ENCODE peak calls at places on chromosomes 5 and 9, in four cellular contexts. S is HCT116, I is pancreas, Z is uterus. Y is an unnamed sample.
A peak's percentile ranks its signal among the peaks of the same experiment; 100 is the strongest.

GRCh38 chr5:1268666-1269065 is 26.2 kb downstream of the TERT start:
- DNase-seq in Z (no peak), I (no peak), S (no peak), Y (no peak)

GRCh38 chr5:2864515-2864914 is 113.0 kb upstream of the IRX2 start:
- DNase-seq in Z (no peak), I (no peak), S (no peak), Y (peak; percentile 30)

GRCh38 chr5:79829260-79829659 is 139.6 kb downstream of the CMYA5 start:
- DNase-seq in I (no peak), Z (no peak), S (no peak), Y (no peak)

GRCh38 chr9:99876190-99876589 is 30.3 kb upstream of the STX17 start:
- DNase-seq in I (no peak), S (no peak), Z (no peak), Y (no peak)

GRCh38 chr5:172766287-172767104 is 4.5 kb downstream of the DUSP1 start:
- DNase-seq in I (peak; percentile 80), Z (peak; percentile 85), S (no peak), Y (no peak)

GRCh38 chr5:144697847-144698262 is 527.2 kb downstream of the KCTD16 start:
- DNase-seq in S (no peak), Z (no peak), I (no peak), Y (no peak)

GRCh38 chr9:69151506-69151905 is 22.6 kb upstream of the TJP2 start:
- DNase-seq in I (no peak), S (no peak), Z (no peak), Y (no peak)

GRCh38 chr5:181052526-181052927 is 12.5 kb downstream of the BTNL9 start:
- DNase-seq in I (no peak), Z (no peak), S (no peak), Y (no peak)

GRCh38 chr5:180315762-180316212 is 23.9 kb upstream of the MAPK9 start:
- DNase-seq in S (peak; percentile 19), I (peak; percentile 60), Z (peak; percentile 63), Y (peak; percentile 42)

GRCh38 chr5:37722236-37723146 is 117.3 kb downstream of the GDNF start:
- DNase-seq in Z (no peak), I (no peak), S (peak; percentile 40), Y (peak; percentile 79)

GRCh38 chr9:21552244-21552825 is 70.2 kb upstream of the IFNE start:
- DNase-seq in S (no peak), I (no peak), Z (no peak), Y (no peak)

GRCh38 chr5:78659714-78660113 is 11.1 kb upstream of the LHFPL2 start:
- DNase-seq in I (no peak), Z (no peak), S (no peak), Y (peak; percentile 61)

GRCh38 chr9:88952086-88952615 is 39.1 kb upstream of the S1PR3 start:
- DNase-seq in I (no peak), S (no peak), Z (no peak), Y (no peak)

GRCh38 chr5:104370523-104370922 is 807.9 kb upstream of the NUDT12 start:
- DNase-seq in I (no peak), S (no peak), Z (no peak), Y (no peak)

GRCh38 chr5:93583799-93584530 is 943 bp downstream of the NR2F1 start:
- DNase-seq in I (peak; percentile 36), Z (peak; percentile 53), S (no peak), Y (peak; percentile 70)

GRCh38 chr9:104915049-104915448 is 12.9 kb downstream of the ABCA1 start:
- DNase-seq in I (no peak), S (no peak), Z (no peak), Y (no peak)

GRCh38 chr9:104911029-104911607 is 16.8 kb downstream of the ABCA1 start:
- DNase-seq in Z (no peak), I (no peak), S (no peak), Y (no peak)

GRCh38 chr9:104914458-104914857 is 13.5 kb downstream of the ABCA1 start:
- DNase-seq in I (no peak), S (no peak), Z (no peak), Y (no peak)

GRCh38 chr9:104915739-104916138 is 12.2 kb downstream of the ABCA1 start:
- DNase-seq in I (no peak), S (no peak), Z (no peak), Y (no peak)

DNA sequence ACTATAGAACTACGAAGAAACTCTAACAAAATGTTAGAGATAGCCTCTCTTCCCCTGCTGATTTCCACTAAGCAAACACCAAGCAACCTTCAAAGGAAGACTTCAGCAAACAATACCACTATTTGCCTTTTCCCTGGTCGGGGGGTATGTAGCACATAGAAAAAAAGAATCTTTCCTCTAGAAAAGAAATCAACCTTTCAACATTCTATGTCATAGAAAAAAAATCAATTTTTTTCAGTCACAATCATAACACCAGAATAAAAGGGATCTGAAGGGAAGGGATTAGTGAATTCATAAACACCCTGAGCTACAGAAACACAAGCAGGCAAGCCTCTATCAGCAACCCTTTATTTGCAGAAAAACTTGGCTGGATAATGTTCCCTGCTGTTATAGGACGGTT is 15.3 kb downstream of the ABCA1 start:
- DNase-seq in Z (no peak), S (no peak), I (no peak), Y (no peak)
- H3K4me1 ChIP-seq in Z (peaks cover 4% of the 10 kb centered on the region), S (no peaks in the 10 kb centered on the region), I (no peaks in the 10 kb centered on the region), Y (peaks cover 22% of the 10 kb centered on the region)

GRCh38 chr5:26323794-26324193 is 714.6 kb downstream of the CDH9 start:
- DNase-seq in I (no peak), Z (no peak), S (no peak), Y (no peak)
- H3K9me3 ChIP-seq in I (no peaks in the 10 kb centered on the region), Z (no peaks in the 10 kb centered on the region), S (peaks cover 5% of the 10 kb centered on the region), Y (no peaks in the 10 kb centered on the region)

GRCh38 chr9:130913599-130914416 is 17.2 kb upstream of the QRFP start:
- DNase-seq in S (no peak), Z (no peak), I (no peak), Y (no peak)
- H3K27ac ChIP-seq in S (no peak overlapping the region), Z (no peak overlapping the region), I (no peak overlapping the region), Y (no peak overlapping the region)

GRCh38 chr9:107869111-107869510 is 379.5 kb upstream of the KLF4 start:
- DNase-seq in S (no peak), Z (no peak), I (no peak), Y (no peak)

GRCh38 chr9:107867738-107868137 is 378.2 kb upstream of the KLF4 start:
- DNase-seq in Z (no peak), S (no peak), I (no peak), Y (no peak)

GRCh38 chr9:107868166-107868565 is 378.6 kb upstream of the KLF4 start:
- DNase-seq in I (no peak), S (no peak), Z (no peak), Y (no peak)

GRCh38 chr9:107870221-107870620 is 380.7 kb upstream of the KLF4 start:
- DNase-seq in I (no peak), S (no peak), Z (no peak), Y (no peak)

DNA sequence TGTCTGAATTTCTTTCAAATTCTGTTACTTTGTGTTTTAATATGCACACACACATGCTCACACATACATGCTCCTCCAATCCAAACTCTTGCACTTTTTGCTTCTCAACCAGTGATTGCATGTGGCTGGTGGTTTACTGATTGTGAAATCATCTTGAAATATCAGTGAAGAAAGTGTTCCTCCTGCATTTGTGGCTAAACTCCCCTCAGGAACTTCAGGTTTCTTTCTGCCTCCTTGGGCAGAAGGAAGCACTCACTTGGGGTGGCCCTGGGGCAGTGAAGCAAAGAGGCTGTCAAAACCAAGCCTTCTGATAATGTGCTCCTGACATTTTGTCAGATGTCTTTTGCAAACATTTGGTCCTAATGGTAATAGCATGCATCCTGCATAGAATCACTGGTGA is 377.3 kb upstream of the KLF4 start:
- DNase-seq in Z (no peak), I (no peak), S (no peak), Y (no peak)
- H3K4me1 ChIP-seq in Z (no peaks in the 10 kb centered on the region), I (no peaks in the 10 kb centered on the region), S (no peaks in the 10 kb centered on the region), Y (no peaks in the 10 kb centered on the region)

DNA sequence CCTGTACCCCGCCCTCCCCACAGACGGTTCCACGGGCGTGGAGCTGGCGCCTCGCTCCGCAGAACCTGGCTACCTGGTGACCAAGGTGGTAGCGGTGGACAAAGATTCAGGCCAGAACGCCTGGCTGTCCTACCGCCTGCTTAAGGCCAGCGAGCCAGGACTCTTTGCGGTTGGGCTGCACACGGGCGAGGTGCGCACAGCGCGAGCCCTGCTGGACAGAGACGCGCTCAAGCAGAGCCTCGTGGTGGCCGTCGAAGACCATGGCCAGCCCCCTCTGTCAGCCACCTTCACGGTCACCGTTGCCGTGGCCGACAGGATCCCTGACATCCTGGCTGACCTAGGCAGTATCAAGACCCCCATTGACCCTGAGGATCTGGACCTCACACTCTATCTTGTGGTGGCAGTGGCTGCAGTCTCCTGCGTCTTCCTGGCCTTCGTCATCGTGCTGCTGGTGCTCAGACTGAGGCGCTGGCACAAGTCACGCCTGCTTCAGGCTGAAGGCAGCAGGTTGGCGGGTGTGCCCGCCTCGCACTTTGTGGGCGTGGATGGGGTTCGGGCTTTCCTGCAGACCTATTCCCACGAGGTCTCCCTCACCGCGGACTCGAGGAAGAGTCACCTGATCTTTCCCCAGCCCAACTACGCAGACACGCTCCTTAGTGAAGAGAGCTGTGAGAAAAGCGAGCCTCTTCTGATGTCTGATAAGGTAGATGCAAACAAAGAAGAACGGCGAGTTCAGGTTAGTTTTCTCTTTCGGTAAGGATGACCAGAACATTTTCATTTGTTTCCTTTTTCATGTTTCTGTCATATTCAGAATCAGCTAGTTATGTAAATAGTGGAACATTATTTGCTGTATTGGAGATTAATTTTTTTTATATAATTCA is 2.3 kb downstream of the PCDHGA5 start:
- DNase-seq in I (no peak), S (no peak), Z (no peak), Y (no peak)
- H3K9me3 ChIP-seq in I (no peaks in the 10 kb centered on the region), S (peaks cover 5% of the 10 kb centered on the region), Z (no peaks in the 10 kb centered on the region), Y (peaks cover 29% of the 10 kb centered on the region)

GRCh38 chr9:110578896-110579752 is at the start of gene SVEP1:
- DNase-seq in Z (peak; percentile 51), I (peak; percentile 35), S (no peak), Y (no peak)
- H3K27ac ChIP-seq in Z (peak within 1 kb of the TSS; percentile 71), I (peak within 1 kb of the TSS; percentile 22), S (no peak within 1 kb of the TSS), Y (no peak within 1 kb of the TSS)

GRCh38 chr9:124285903-124286291 is 28.1 kb downstream of the NEK6 start:
- DNase-seq in I (peak; percentile 74), S (no peak), Z (peak; percentile 81), Y (no peak)
- H3K4me1 ChIP-seq in I (peaks cover 3% of the 10 kb centered on the region), S (peaks cover 18% of the 10 kb centered on the region), Z (peaks cover 33% of the 10 kb centered on the region), Y (peaks cover 94% of the 10 kb centered on the region)

DNA sequence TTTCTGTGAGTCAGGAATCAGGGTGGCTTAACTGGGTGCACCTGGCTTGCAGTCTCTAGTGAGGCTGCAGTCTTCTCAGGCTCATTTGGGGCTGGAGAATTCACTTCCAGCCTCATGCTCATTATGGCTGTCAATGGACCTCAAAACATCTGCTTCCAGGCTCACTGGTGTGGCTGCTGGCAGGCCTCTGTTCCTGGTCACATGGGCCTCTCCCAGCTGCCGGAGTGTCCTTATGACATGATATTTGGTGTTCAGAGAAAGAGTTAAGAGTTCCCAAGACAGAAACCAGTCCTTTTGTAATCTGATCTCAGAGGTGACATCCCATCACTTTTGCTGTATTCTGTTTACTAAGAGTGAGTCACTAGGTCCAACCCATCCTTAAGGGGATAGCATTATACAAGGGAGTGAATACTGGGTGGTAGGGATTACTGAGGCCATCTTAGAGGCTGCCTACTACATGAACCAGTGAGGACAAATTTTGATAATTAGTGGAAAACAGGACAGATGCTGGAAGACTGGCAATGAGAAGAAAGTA is 104.6 kb downstream of the CACNA1B start:
- DNase-seq in Z (no peak), I (no peak), S (peak; percentile 21), Y (no peak)
- H3K9me3 ChIP-seq in Z (no peaks in the 10 kb centered on the region), I (no peaks in the 10 kb centered on the region), S (no peaks in the 10 kb centered on the region), Y (no peaks in the 10 kb centered on the region)

DNA sequence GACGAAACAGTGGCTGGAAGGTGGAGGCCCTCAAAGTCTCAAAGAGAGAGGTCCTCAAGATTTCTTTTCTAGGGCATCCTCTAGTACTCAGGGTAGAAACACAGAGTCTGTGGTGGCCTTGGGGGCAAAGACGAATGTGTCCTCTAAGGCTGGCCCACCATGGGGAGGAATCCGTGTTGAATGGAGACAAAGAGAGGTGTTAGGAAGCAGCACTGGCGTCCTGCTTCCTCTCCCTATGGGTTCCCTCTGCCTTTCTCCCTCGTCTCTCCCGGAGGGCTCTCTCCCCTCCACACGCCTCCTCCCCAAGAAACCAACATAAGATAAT is 333.7 kb downstream of the CWC27 start:
- DNase-seq in I (no peak), S (no peak), Z (no peak), Y (no peak)
- H3K27ac ChIP-seq in I (peak overlapping the region; percentile 77), S (no peak overlapping the region), Z (peak overlapping the region; percentile 67), Y (no peak overlapping the region)

Y was measured in SJSA1.